ENCODE peak calls at places on chromosomes 1 and 21, in four cellular contexts. P is tibial artery, I is CD14-positive monocyte, Z is coronary artery. U is an unnamed sample.

GRCh38 chr1:28553229-28553930 is 495 bp downstream of the TRNAU1AP start:
- DNase-seq in I (no peak), P (peak), Z (no peak), U (peak)

GRCh38 chr1:190477687-190478192 is at the start of gene BRINP3:
- DNase-seq in P (no peak), Z (no peak), I (no peak), U (no peak)

GRCh38 chr21:45970674-45971486 is 10.7 kb upstream of the COL6A1 start:
- DNase-seq in I (peak), P (peak), Z (peak), U (no peak)

GRCh38 chr1:45177452-45177851 is 29.0 kb downstream of the ZSWIM5 start:
- DNase-seq in P (no peak), I (no peak), Z (no peak), U (no peak)

GRCh38 chr1:238052496-238053266 is 162.0 kb upstream of the ZP4 start:
- DNase-seq in Z (no peak), P (no peak), I (no peak), U (no peak)

GRCh38 chr1:184747089-184747955 is 7.3 kb downstream of the EDEM3 start:
- DNase-seq in P (no peak), Z (no peak), I (no peak), U (no peak)

GRCh38 chr1:27577504-27578188 is 26.3 kb downstream of the AHDC1 start:
- DNase-seq in Z (no peak), P (no peak), I (no peak), U (peak)

GRCh38 chr1:1157914-1158710 is 15.6 kb upstream of the TTLL10 start:
- DNase-seq in Z (no peak), I (no peak), P (peak), U (peak)

GRCh38 chr21:37670883-37671282 is 245.4 kb downstream of the KCNJ6 start:
- DNase-seq in I (no peak), Z (no peak), P (no peak), U (no peak)

GRCh38 chr1:202227997-202228401 is 34.4 kb downstream of the LGR6 start:
- DNase-seq in P (no peak), Z (no peak), I (no peak), U (no peak)

GRCh38 chr1:2335721-2336475 is 55.5 kb downstream of the MORN1 start:
- DNase-seq in I (no peak), P (no peak), Z (no peak), U (no peak)

GRCh38 chr1:33081554-33082305 is 777 bp downstream of the AZIN2 start:
- DNase-seq in Z (no peak), I (no peak), P (no peak), U (no peak)

GRCh38 chr1:183734600-183735036 is 70.3 kb upstream of the RGL1 start:
- DNase-seq in P (peak), Z (no peak), I (no peak), U (peak)

GRCh38 chr1:201877877-201878339 is 10.8 kb upstream of the SHISA4 start:
- DNase-seq in Z (no peak), P (no peak), I (no peak), U (no peak)

GRCh38 chr1:228150458-228151169 is 884 bp downstream of the GJC2 start:
- DNase-seq in P (peak), I (no peak), Z (peak), U (peak)

GRCh38 chr1:77538956-77539509 is 143.4 kb downstream of the ZZZ3 start:
- DNase-seq in I (no peak), P (peak), Z (no peak), U (peak)

GRCh38 chr1:10400013-10400412 is 1.1 kb downstream of the PGD start:
- DNase-seq in Z (no peak), I (no peak), P (no peak), U (no peak)

GRCh38 chr1:233045591-233045990 is 95.2 kb downstream of the NTPCR start:
- DNase-seq in I (no peak), P (no peak), Z (no peak), U (no peak)

GRCh38 chr1:40936878-40937484 is 42.5 kb upstream of the CTPS1 start:
- DNase-seq in P (no peak), I (no peak), Z (no peak), U (no peak)

GRCh38 chr1:199135901-199136300 is 497.1 kb downstream of the PTPRC start:
- DNase-seq in P (no peak), Z (no peak), I (no peak), U (no peak)

GRCh38 chr1:201731142-201731541 is 97.8 kb upstream of the IPO9 start:
- DNase-seq in I (no peak), Z (no peak), P (no peak), U (no peak)

GRCh38 chr1:94998748-94999147 is 71.8 kb upstream of the CNN3 start:
- DNase-seq in Z (no peak), I (no peak), P (no peak), U (no peak)

GRCh38 chr1:234977891-234978396 is 150.7 kb downstream of the TOMM20 start:
- DNase-seq in P (no peak), Z (no peak), I (no peak), U (no peak)

GRCh38 chr1:230531103-230531502 is 105.0 kb upstream of the PGBD5 start:
- DNase-seq in I (no peak), Z (no peak), P (no peak), U (no peak)

GRCh38 chr1:2474933-2475371 is 1.1 kb upstream of the PLCH2 start:
- DNase-seq in Z (no peak), P (no peak), I (no peak), U (no peak)

GRCh38 chr1:229098903-229099578 is 171.9 kb upstream of the RAB4A start:
- DNase-seq in P (no peak), Z (no peak), I (no peak), U (no peak)

GRCh38 chr1:84620720-84621313 is 46.6 kb upstream of the CTBS start:
- DNase-seq in Z (peak), I (peak), P (peak), U (peak)

GRCh38 chr1:9503001-9503675 is 36.1 kb upstream of the SLC25A33 start:
- DNase-seq in I (no peak), P (no peak), Z (no peak), U (no peak)

GRCh38 chr1:208511242-208511860 is 267.2 kb upstream of the PLXNA2 start:
- DNase-seq in Z (no peak), P (no peak), I (no peak), U (no peak)

GRCh38 chr1:212608956-212609700 is 567 bp downstream of the ATF3 start:
- DNase-seq in P (peak), Z (peak), I (peak), U (no peak)

GRCh38 chr1:179002552-179003345 is 22.9 kb upstream of the FAM20B start:
- DNase-seq in Z (peak), P (peak), I (peak), U (peak)

GRCh38 chr1:171911506-171911905 is 70.2 kb downstream of the DNM3 start:
- DNase-seq in I (no peak), P (no peak), Z (no peak), U (no peak)

GRCh38 chr1:218983848-218984247 is 189.8 kb upstream of the LYPLAL1 start:
- DNase-seq in I (no peak), P (no peak), Z (no peak), U (no peak)

GRCh38 chr1:32496127-32496526 is 31.3 kb downstream of the ZBTB8B start:
- DNase-seq in Z (no peak), P (no peak), I (no peak), U (no peak)

GRCh38 chr21:16588433-16588860 is 858.7 kb downstream of the USP25 start:
- DNase-seq in I (no peak), Z (peak), P (peak), U (peak)

GRCh38 chr1:32871364-32872188 is 864 bp upstream of the FNDC5 start:
- DNase-seq in P (peak), Z (no peak), I (no peak), U (peak)

GRCh38 chr1:208134491-208134890 is 109.7 kb downstream of the PLXNA2 start:
- DNase-seq in Z (no peak), I (no peak), P (no peak), U (no peak)

GRCh38 chr1:162400790-162401189 is 11.1 kb downstream of the SH2D1B start:
- DNase-seq in P (no peak), Z (no peak), I (no peak), U (no peak)

GRCh38 chr1:164613176-164613575 is 54.2 kb downstream of the PBX1 start:
- DNase-seq in I (no peak), Z (no peak), P (no peak), U (no peak)

GRCh38 chr21:38787461-38788274 is 18.1 kb upstream of the ETS2 start:
- DNase-seq in P (no peak), I (no peak), Z (no peak), U (no peak)